ENCODE peak calls at places on chromosomes 12 and 14, in five cellular contexts. S is H1, K is K562, X is HepG2, F is HCT116. A is an unnamed sample.

GRCh38 chr12:109951136-109951535 is 45.0 kb downstream of the GIT2 start:
- DNase-seq in X (no peak), S (no peak), F (peak), K (no peak), A (no peak)

GRCh38 chr12:92860521-92860920 is 68.6 kb downstream of the EEA1 start:
- DNase-seq in X (no peak), S (no peak), K (no peak), F (no peak), A (no peak)

GRCh38 chr12:65699251-65699650 is 125.0 kb upstream of the HMGA2 start:
- DNase-seq in S (no peak), X (no peak), F (no peak), K (no peak), A (no peak)

GRCh38 chr12:14194572-14194971 is 170.9 kb upstream of the ATF7IP start:
- DNase-seq in S (no peak), X (no peak), K (no peak), F (no peak), A (no peak)

GRCh38 chr12:5163661-5164060 is 120.0 kb downstream of the KCNA5 start:
- DNase-seq in K (no peak), F (no peak), S (no peak), X (no peak), A (no peak)

GRCh38 chr14:92121207-92121669 is 268 bp downstream of the NDUFB1 start:
- DNase-seq in X (peak), S (no peak), K (peak), F (no peak), A (no peak)

GRCh38 chr14:80850197-80850814 is 91.2 kb downstream of the CEP128 start:
- DNase-seq in S (no peak), K (peak), F (peak), X (peak), A (peak)

GRCh38 chr12:46702581-46703344 is 123.0 kb downstream of the SLC38A4 start:
- DNase-seq in K (no peak), S (no peak), F (no peak), X (no peak), A (no peak)

GRCh38 chr14:65019944-65020566 is 33.4 kb downstream of the FNTB start:
- DNase-seq in S (no peak), F (peak), X (peak), K (peak), A (no peak)

GRCh38 chr14:61145258-61145902 is 135.8 kb downstream of the TMEM30B start:
- DNase-seq in X (no peak), K (no peak), F (no peak), S (no peak), A (no peak)
- TF ChIP-seq ZNF274 in X (no peak), K (no peak), F (no peak), S (no peak), A (no peak)

DNA sequence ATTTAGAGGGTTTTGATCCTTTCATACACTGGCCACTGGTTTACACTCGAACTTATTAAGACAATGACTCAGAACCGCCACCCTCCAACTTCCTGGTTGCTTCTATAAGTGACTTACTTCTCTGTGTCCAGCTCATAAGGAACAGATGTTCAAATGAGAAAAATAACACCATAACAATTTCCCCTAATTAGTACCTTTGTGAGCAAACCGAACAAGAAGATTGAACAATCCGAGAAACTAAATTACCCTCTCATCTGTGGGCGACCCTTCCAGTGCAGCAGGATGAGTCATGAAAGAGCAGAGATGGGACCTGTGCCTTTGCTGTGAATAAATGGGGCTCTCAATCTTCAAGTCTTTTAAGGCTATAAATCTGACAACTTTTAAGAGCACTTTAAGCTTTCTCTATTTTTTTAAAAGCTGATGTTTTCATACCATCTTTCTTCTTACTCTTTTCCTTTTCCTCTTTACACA is 146.8 kb upstream of the RASSF8 start:
- DNase-seq in X (no peak), S (no peak), F (peak), K (no peak), A (no peak)
- TF ChIP-seq ZNF274 in X (no peak), S (no peak), F (no peak), K (no peak), A (no peak)

GRCh38 chr12:2640709-2641108 is 154.1 kb upstream of the FKBP4 start:
- DNase-seq in K (peak), S (no peak), F (peak), X (no peak), A (peak)
- TF ChIP-seq ZNF274 in K (no peak), S (no peak), F (no peak), X (no peak), A (no peak)

DNA sequence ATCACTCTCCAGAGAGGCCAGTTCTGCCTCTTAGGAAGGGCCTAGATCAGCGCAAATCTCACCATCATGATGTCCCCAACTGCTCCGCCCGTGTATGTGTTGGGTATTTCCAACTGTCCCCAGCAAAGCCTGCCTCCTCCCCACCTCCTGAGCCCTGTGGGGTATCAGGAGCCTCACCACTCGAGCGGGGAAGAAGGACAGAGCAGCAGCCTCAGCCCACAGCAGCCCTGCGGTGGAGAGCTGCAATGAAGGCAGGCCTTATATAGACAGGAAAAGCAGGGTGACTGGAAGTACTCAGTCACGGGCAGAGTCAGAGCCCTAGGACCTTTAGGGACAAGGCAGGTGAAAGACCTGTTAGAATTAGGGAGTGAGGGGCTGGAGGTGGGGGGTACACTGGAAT is 358.2 kb downstream of the CACNA1C start:
- DNase-seq in K (no peak), X (no peak), F (no peak), S (no peak), A (no peak)
- TF ChIP-seq ZNF274 in K (no peak), X (no peak), F (no peak), S (no peak), A (no peak)

GRCh38 chr12:113391650-113392340 is 11.9 kb downstream of the SDS start:
- DNase-seq in F (no peak), X (no peak), K (no peak), S (no peak), A (no peak)

GRCh38 chr12:113390064-113391043 is 13.3 kb downstream of the SDS start:
- DNase-seq in S (no peak), F (no peak), X (no peak), K (no peak), A (no peak)

GRCh38 chr12:113392563-113392962 is 11.1 kb downstream of the SDS start:
- DNase-seq in S (no peak), X (no peak), F (no peak), K (no peak), A (no peak)

GRCh38 chr12:113392988-113393579 is 10.6 kb downstream of the SDS start:
- DNase-seq in K (peak), F (peak), S (peak), X (peak), A (peak)

GRCh38 chr12:113391145-113391544 is 12.5 kb downstream of the SDS start:
- DNase-seq in K (no peak), X (no peak), F (no peak), S (no peak), A (no peak)
- TF ChIP-seq ZNF274 in K (no peak), X (no peak), F (no peak), S (no peak), A (no peak)

DNA sequence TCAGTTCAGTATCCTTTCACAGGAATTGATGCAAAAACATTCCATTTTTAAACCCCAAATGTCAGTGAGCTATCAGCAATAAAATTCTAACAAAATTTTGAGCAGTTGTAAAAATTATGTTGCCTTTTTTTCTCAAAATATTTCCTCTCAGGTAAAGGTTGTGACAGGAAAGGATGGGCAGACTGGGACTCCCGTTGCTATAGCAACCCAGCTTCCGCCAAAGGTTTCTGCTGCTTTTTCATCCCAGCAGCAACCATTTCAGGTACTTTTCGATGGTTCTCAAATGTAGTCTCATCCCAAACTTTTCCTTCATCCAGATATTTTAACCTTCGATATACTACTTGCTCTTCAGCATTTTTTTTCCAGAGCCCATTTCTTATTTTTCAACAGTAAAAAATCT is 13.6 kb downstream of the EP400 start:
- DNase-seq in S (no peak), K (no peak), X (no peak), F (no peak), A (no peak)
- TF ChIP-seq ZNF274 in S (no peak), K (no peak), X (no peak), F (no peak), A (no peak)

DNA sequence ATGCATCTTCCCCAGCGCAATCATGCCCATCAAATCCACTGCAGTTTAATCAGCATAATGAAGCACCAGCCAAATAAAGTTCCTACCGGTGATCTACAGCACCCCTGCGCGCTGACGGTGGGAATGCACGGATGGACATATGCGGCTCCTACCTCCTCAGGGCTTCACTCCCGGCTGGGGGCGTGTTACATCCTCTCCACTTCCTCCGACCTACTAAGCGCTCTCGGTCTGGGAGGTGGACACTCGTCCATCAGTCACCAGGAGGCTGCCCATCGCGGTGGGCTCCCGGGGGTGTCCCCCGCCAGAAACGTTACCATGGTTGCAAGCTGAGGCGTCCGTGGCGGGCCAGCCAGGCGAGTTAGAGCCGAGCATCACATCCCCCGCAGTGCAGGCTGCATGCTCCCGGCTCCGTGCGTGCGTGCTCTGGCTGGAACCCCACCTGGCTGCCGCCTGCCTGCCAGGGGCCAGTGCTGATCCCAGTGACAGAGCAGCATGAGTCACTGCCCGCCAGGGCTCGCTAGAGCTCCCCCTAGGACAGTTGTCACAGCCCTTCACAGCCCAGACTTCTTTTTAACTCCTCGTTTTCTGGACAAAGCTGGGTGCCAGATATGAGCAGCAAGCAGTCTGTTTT is 73.0 kb downstream of the CIT start:
- DNase-seq in K (peak), X (peak), S (peak), F (peak), A (peak)
- TF ChIP-seq ZNF274 in K (no peak), X (no peak), S (no peak), F (no peak), A (no peak)